ENCODE peak calls at places on chromosomes 5 and 9, in five cellular contexts. T, F, J, N and O are unnamed samples.

GRCh38 chr9:107394264-107394663 is 95.3 kb downstream of the KLF4 start:
- DNase-seq in T (no peak), F (no peak), J (no peak), N (no peak), O (no peak)

GRCh38 chr5:42894057-42894456 is 82.4 kb upstream of the SELENOP start:
- DNase-seq in T (no peak), F (no peak), J (peak), N (peak), O (no peak)

GRCh38 chr5:102903074-102903871 is 148.2 kb downstream of the PAM start:
- DNase-seq in T (peak), F (no peak), J (no peak), N (no peak), O (no peak)

GRCh38 chr5:56910123-56910951 is 941 bp downstream of the SETD9 start:
- DNase-seq in T (no peak), F (no peak), J (peak), N (no peak), O (no peak)

GRCh38 chr5:850511-851006 is at the start of gene ZDHHC11:
- DNase-seq in T (no peak), F (no peak), J (peak), N (no peak), O (no peak)

GRCh38 chr9:134441227-134442086 is 115.2 kb downstream of the RXRA start:
- DNase-seq in T (no peak), F (no peak), J (no peak), N (no peak), O (no peak)

GRCh38 chr5:134649163-134649916 is 755 bp downstream of the SEC24A start:
- DNase-seq in T (peak), F (no peak), J (peak), N (no peak), O (peak)

GRCh38 chr5:172452398-172453205 is 1.7 kb downstream of the SH3PXD2B start:
- DNase-seq in T (peak), F (no peak), J (peak), N (no peak), O (peak)

GRCh38 chr5:39422886-39423285 is 1.9 kb downstream of the DAB2 start:
- DNase-seq in T (no peak), F (no peak), J (no peak), N (no peak), O (no peak)

GRCh38 chr9:114029311-114030170 is 48.6 kb downstream of the AMBP start:
- DNase-seq in T (no peak), F (no peak), J (no peak), N (no peak), O (no peak)

GRCh38 chr5:158212915-158213314 is 354.0 kb upstream of the CLINT1 start:
- DNase-seq in T (peak), F (no peak), J (peak), N (no peak), O (no peak)

GRCh38 chr9:88753691-88754367 is 218.9 kb downstream of the NXNL2 start:
- DNase-seq in T (peak), F (no peak), J (no peak), N (no peak), O (peak)

GRCh38 chr5:160161626-160162025 is 42.4 kb upstream of the PWWP2A start:
- DNase-seq in T (no peak), F (no peak), J (peak), N (no peak), O (no peak)
- H2BK15ac ChIP-seq in T (peak), F (no peak), J (no peak), N (no peak), O (no peak)

GRCh38 chr9:4299006-4299795 is 667 bp downstream of the GLIS3 start:
- DNase-seq in T (peak), F (peak), J (peak), N (no peak), O (peak)
- H3K4me3 ChIP-seq in T (peak), F (peak), J (peak), N (peak), O (peak)

GRCh38 chr5:154540600-154540999 is 62.6 kb upstream of the HAND1 start:
- DNase-seq in T (no peak), F (no peak), J (no peak), N (no peak), O (no peak)

GRCh38 chr5:154541553-154541952 is 63.5 kb upstream of the HAND1 start:
- DNase-seq in T (no peak), F (no peak), J (peak), N (no peak), O (no peak)

GRCh38 chr5:154542000-154542399 is 64.0 kb upstream of the HAND1 start:
- DNase-seq in T (no peak), F (no peak), J (no peak), N (no peak), O (no peak)

GRCh38 chr5:154542581-154542980 is 64.6 kb upstream of the HAND1 start:
- DNase-seq in T (no peak), F (no peak), J (no peak), N (no peak), O (no peak)

DNA sequence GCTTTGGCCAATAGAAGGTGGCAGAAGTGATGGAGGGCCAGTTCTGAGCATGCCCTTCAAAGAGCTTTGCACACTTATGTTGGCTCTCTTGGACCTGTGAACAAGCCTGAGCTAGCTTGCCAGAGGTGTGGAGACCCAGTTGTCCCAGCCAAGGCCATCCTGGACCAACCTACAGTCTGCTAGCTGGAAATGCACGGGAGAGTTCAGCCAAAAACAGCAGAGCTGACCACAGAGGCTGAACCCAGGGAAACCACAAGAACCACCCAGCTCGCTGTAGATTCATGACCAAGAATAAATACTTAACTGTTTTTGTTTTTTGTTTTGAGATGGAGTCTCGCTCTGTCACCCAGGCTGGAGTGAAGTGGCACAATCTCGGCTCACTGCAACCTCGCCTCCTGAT is 65.4 kb upstream of the HAND1 start:
- DNase-seq in T (no peak), F (no peak), J (no peak), N (no peak), O (no peak)
- H3K9ac ChIP-seq in T (no peak), F (no peak), J (no peak), N (no peak), O (no peak)

DNA sequence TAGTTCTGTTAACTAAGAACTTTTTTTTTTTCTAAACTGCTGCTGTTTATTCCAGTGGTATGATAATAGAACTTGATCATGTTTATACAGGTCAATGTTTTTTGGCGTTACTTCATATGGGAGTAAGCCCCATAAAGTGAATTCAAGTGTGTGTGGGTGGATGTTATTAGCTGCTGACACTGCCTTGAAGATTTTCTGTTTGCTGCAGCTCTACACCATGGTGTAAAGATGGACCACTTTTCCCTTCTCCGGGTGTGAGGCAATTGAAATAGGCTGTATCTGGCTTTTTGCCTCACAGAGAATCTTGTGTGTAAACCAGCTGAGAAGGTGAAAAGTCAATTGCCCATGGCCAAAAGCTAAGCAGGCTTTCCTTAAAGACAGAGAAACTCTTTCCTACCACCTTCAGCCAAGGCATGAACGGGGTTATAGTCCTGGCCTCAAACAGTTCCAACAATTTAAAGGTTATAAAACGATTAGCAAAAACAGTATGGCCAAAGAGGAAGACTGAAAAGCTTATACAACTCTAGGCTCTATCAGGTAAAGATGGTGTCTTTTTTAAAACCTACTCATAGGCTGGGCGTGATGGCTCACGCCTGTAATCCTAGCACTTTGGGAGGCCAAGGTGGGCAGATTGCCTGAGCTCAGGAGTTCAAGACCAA is 33.9 kb upstream of the ABCA1 start:
- DNase-seq in T (peak), F (no peak), J (peak), N (no peak), O (peak)
- H2BK15ac ChIP-seq in T (no peak), F (no peak), J (peak), N (no peak), O (no peak)